ENCODE peak calls at places on chromosomes 3 and 15, in four cellular contexts. J is GM12878, T is HepG2, F is SK-N-SH. I is an unnamed sample.

GRCh38 chr3:125140817-125141595 is 71.5 kb downstream of the SLC12A8 start:
- DNase-seq in F (peak; percentile 45), T (no peak), J (no peak), I (no peak)

GRCh38 chr15:36468746-36469145 is 110.7 kb upstream of the CDIN1 start:
- DNase-seq in F (no peak), J (no peak), T (no peak), I (no peak)

GRCh38 chr3:194135516-194135805 is 487 bp upstream of the HES1 start:
- DNase-seq in T (no peak), J (no peak), F (no peak), I (no peak)

GRCh38 chr15:62979252-62979651 is 63.3 kb upstream of the TPM1 start:
- DNase-seq in T (no peak), F (no peak), J (no peak), I (no peak)

GRCh38 chr15:97235285-97235985 is 725.1 kb upstream of the ARRDC4 start:
- DNase-seq in J (no peak), F (peak; percentile 47), T (peak; percentile 30), I (peak; percentile 57)

GRCh38 chr15:40893733-40894688 is at the start of gene VPS18:
- DNase-seq in T (peak; percentile 90), F (peak; percentile 95), J (peak; percentile 84), I (peak; percentile 94)

GRCh38 chr15:89837134-89837829 is 22.6 kb upstream of the ANPEP start:
- DNase-seq in J (no peak), F (no peak), T (no peak), I (no peak)

GRCh38 chr15:67819636-67820035 is 5.7 kb upstream of the SKOR1 start:
- DNase-seq in J (no peak), T (no peak), F (no peak), I (no peak)

GRCh38 chr3:118884748-118885206 is 149.9 kb downstream of the IGSF11 start:
- DNase-seq in F (peak; percentile 57), J (no peak), T (peak; percentile 18), I (peak; percentile 19)

GRCh38 chr15:41151451-41152005 is 35.4 kb upstream of the INO80 start:
- DNase-seq in T (no peak), J (no peak), F (no peak), I (no peak)

GRCh38 chr15:93372209-93372910 is 283.3 kb upstream of the RGMA start:
- DNase-seq in T (no peak), J (no peak), F (no peak), I (no peak)

GRCh38 chr3:151227438-151228290 is 24.6 kb upstream of the GPR171 start:
- DNase-seq in T (peak; percentile 67), F (peak; percentile 70), J (peak; percentile 60), I (peak; percentile 77)

GRCh38 chr3:114712728-114713492 is 419.1 kb downstream of the TIGIT start:
- DNase-seq in F (no peak), T (no peak), J (no peak), I (no peak)

GRCh38 chr15:52289629-52290081 is 5.9 kb downstream of the MYO5C start:
- DNase-seq in T (no peak), F (no peak), J (no peak), I (no peak)

GRCh38 chr3:160678447-160678846 is 1.5 kb downstream of the ARL14 start:
- DNase-seq in J (no peak), F (no peak), T (peak; percentile 45), I (no peak)

GRCh38 chr3:17645074-17645698 is 97.2 kb downstream of the TBC1D5 start:
- DNase-seq in F (peak; percentile 28), J (no peak), T (peak; percentile 67), I (peak; percentile 75)

GRCh38 chr3:78963771-78964170 is 804.0 kb downstream of the ROBO1 start:
- DNase-seq in J (no peak), F (no peak), T (no peak), I (no peak)

GRCh38 chr15:89419370-89419984 is 76.9 kb downstream of the RHCG start:
- DNase-seq in F (no peak), T (peak; percentile 18), J (no peak), I (peak; percentile 65)

GRCh38 chr3:69741057-69741830 is 2.0 kb downstream of the MITF start:
- DNase-seq in T (no peak), F (no peak), J (no peak), I (no peak)

GRCh38 chr15:35439291-35439690 is 106.7 kb downstream of the DPH6 start:
- DNase-seq in F (no peak), T (no peak), J (no peak), I (no peak)

GRCh38 chr3:56930706-56931105 is 129.0 kb upstream of the ARHGEF3 start:
- DNase-seq in J (no peak), T (no peak), F (no peak), I (no peak)

GRCh38 chr15:50933353-50933752 is 24.9 kb downstream of the AP4E1 start:
- DNase-seq in F (no peak), J (no peak), T (no peak), I (no peak)

GRCh38 chr3:128287161-128287560 is 133.9 kb downstream of the EEFSEC start:
- DNase-seq in T (no peak), F (no peak), J (no peak), I (no peak)

GRCh38 chr3:129228891-129229585 is 20.4 kb upstream of the COPG1 start:
- DNase-seq in J (no peak), F (peak; percentile 42), T (peak; percentile 77), I (peak; percentile 56)

GRCh38 chr3:26984601-26985000 is 362.0 kb downstream of the LRRC3B start:
- DNase-seq in T (no peak), F (no peak), J (no peak), I (no peak)

GRCh38 chr15:47718474-47719440 is 1.5 kb downstream of the SEMA6D start:
- DNase-seq in J (no peak), F (peak; percentile 56), T (no peak), I (peak; percentile 5)

GRCh38 chr3:169218314-169218983 is 445.1 kb downstream of the MECOM start:
- DNase-seq in T (peak; percentile 28), J (no peak), F (peak; percentile 36), I (peak; percentile 25)

GRCh38 chr15:24054547-24055245 is 367.6 kb upstream of the NDN start:
- DNase-seq in F (no peak), T (no peak), J (no peak), I (no peak)

GRCh38 chr3:40924559-40925058 is 274.7 kb upstream of the CTNNB1 start:
- DNase-seq in T (peak; percentile 42), J (no peak), F (no peak), I (no peak)

GRCh38 chr3:40915346-40915865 is 283.9 kb upstream of the CTNNB1 start:
- DNase-seq in F (no peak), T (no peak), J (no peak), I (no peak)

GRCh38 chr3:40923130-40923529 is 276.2 kb upstream of the CTNNB1 start:
- DNase-seq in T (no peak), J (no peak), F (no peak), I (no peak)

GRCh38 chr3:40921251-40921650 is 278.1 kb upstream of the CTNNB1 start:
- DNase-seq in J (no peak), T (no peak), F (no peak), I (no peak)

GRCh38 chr3:40920041-40920440 is 279.3 kb upstream of the CTNNB1 start:
- DNase-seq in J (peak; percentile 19), F (no peak), T (no peak), I (no peak)
- TF ChIP-seq NFIC in J (no peak), F (no peak), T (no peak), I (no peak)

DNA sequence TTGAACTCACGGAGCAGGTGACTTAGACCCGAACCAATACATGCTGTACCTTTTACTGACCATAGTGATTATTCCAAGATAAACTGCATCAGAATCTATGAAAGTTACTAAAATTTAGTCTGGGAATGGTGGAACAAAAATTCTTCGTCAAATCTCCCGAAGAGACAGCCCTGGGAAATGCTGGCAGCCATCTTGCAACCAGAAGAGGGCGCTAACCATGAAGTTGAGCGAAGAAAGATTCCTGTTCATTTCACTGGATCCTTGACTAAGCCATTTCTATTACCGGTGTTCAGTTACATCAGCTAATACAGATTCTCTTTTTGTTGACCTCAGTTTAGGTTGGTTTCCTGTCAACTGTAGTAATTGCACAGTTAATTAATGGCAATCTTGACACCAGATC is 199.6 kb downstream of the SLC9A9 start:
- DNase-seq in J (no peak), F (peak; percentile 1), T (no peak), I (peak; percentile 31)
- TF ChIP-seq NFIC in J (no peak), F (no peak), T (no peak), I (no peak)

GRCh38 chr3:172303941-172304558 is 144.2 kb downstream of the GHSR start:
- DNase-seq in T (no peak), F (no peak), J (no peak), I (no peak)

GRCh38 chr3:172300862-172301261 is 147.4 kb downstream of the GHSR start:
- DNase-seq in J (no peak), F (no peak), T (no peak), I (no peak)

GRCh38 chr3:172302176-172302575 is 146.1 kb downstream of the GHSR start:
- DNase-seq in F (no peak), T (no peak), J (no peak), I (no peak)

GRCh38 chr3:172305552-172305951 is 142.7 kb downstream of the GHSR start:
- DNase-seq in T (peak; percentile 72), J (no peak), F (no peak), I (no peak)

GRCh38 chr3:172303181-172303580 is 145.1 kb downstream of the GHSR start:
- DNase-seq in J (no peak), T (no peak), F (no peak), I (no peak)
- TF ChIP-seq NFIC in J (no peak), T (no peak), F (no peak), I (no peak)

GRCh38 chr15:80818996-80819395 is 39.8 kb downstream of the CEMIP start:
- DNase-seq in J (no peak), T (no peak), F (no peak), I (no peak)

GRCh38 chr15:80822666-80823065 is 43.5 kb downstream of the CEMIP start:
- DNase-seq in J (no peak), T (no peak), F (no peak), I (no peak)

GRCh38 chr15:80817901-80818300 is 38.7 kb downstream of the CEMIP start:
- DNase-seq in F (no peak), T (no peak), J (no peak), I (no peak)

GRCh38 chr15:80823120-80823519 is 44.0 kb downstream of the CEMIP start:
- DNase-seq in J (no peak), T (no peak), F (no peak), I (no peak)

GRCh38 chr15:80820092-80820491 is 40.9 kb downstream of the CEMIP start:
- DNase-seq in F (no peak), J (no peak), T (no peak), I (no peak)
- TF ChIP-seq NFIC in F (no peak), J (no peak), T (no peak), I (no peak)

DNA sequence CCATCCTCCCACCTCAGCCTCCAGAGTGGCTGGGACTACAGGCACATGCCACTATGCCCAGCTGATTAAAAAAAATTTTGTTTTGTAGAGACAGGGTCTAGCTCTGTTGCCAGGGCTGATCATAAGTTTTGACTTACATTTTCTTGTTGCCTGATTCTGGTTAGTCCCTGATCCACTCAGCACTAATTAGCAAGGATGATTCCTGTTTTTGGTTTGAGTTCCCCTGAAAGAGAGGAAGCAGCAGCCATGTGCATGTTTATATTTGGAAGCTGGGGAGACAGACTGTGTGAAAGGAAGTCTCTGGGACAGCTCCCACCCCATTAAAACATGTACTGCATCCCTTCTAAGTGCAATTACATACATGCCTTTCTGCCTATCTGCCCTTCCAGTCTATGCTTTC is 3.6 kb upstream of the NCK1 start:
- DNase-seq in T (no peak), F (no peak), J (no peak), I (no peak)
- TF ChIP-seq NFIC in T (no peak), F (no peak), J (no peak), I (no peak)

I was measured in K562.